ENCODE peak calls at places on chromosomes 16 and 17, in ten cellular contexts. G, A, L, I, S, T, M, P, Y and X are unnamed samples.

GRCh38 chr17:17702821-17703607 is 21.8 kb downstream of the RAI1 start:
- DNase-seq in S (no peak), G (no peak), A (no peak), M (no peak), L (peak), P (no peak), Y (no peak), I (no peak), T (no peak), X (no peak)

GRCh38 chr17:81150379-81151038 is 14.8 kb upstream of the PVALEF start:
- DNase-seq in T (no peak), S (peak), L (peak), M (peak), P (no peak), G (no peak), Y (no peak), A (no peak), I (no peak), X (no peak)

GRCh38 chr17:4381690-4382671 is 15.5 kb upstream of the UBE2G1 start:
- DNase-seq in A (no peak), L (no peak), P (no peak), T (no peak), S (no peak), I (no peak), Y (no peak), G (no peak), M (no peak), X (no peak)

GRCh38 chr17:79691931-79692330 is 38.8 kb upstream of the ENPP7 start:
- DNase-seq in S (no peak), Y (no peak), G (no peak), I (no peak), T (no peak), M (no peak), P (peak), L (no peak), A (no peak), X (peak)

GRCh38 chr17:75271233-75271954 is 363 bp upstream of the MIF4GD start:
- DNase-seq in M (peak), T (peak), S (peak), L (peak), Y (no peak), G (peak), I (peak), P (peak), A (peak), X (peak)

GRCh38 chr17:17206913-17207368 is 808 bp upstream of the PLD6 start:
- DNase-seq in S (no peak), A (no peak), M (no peak), T (no peak), P (no peak), I (no peak), Y (no peak), L (no peak), G (no peak), X (no peak)

GRCh38 chr17:436571-436970 is 84.0 kb upstream of the RPH3AL start:
- DNase-seq in G (no peak), M (no peak), T (no peak), Y (no peak), S (no peak), L (no peak), A (no peak), I (no peak), P (no peak), X (no peak)

GRCh38 chr17:4635823-4636375 is 5.6 kb downstream of the ALOX15 start:
- DNase-seq in L (no peak), Y (no peak), A (no peak), G (no peak), I (no peak), M (peak), T (no peak), S (no peak), P (no peak), X (no peak)

GRCh38 chr16:58970775-58971174 is 236.7 kb upstream of the GOT2 start:
- DNase-seq in I (no peak), L (no peak), A (no peak), P (peak), M (no peak), T (no peak), G (no peak), Y (no peak), S (no peak), X (no peak)

GRCh38 chr17:73304971-73305786 is 6.6 kb downstream of the CDC42EP4 start:
- DNase-seq in Y (peak), P (peak), L (peak), A (no peak), T (no peak), M (no peak), I (no peak), G (no peak), S (peak), X (no peak)

GRCh38 chr17:40015998-40016691 is 905 bp downstream of the CSF3 start:
- DNase-seq in G (no peak), Y (no peak), L (no peak), M (no peak), I (no peak), S (no peak), A (no peak), T (no peak), P (no peak), X (no peak)

GRCh38 chr17:81287155-81287554 is 8.0 kb downstream of the SLC38A10 start:
- DNase-seq in L (no peak), I (no peak), M (no peak), G (no peak), A (no peak), T (no peak), Y (no peak), P (no peak), S (no peak), X (no peak)

GRCh38 chr16:154223-155030 is 2.0 kb downstream of the HBZ start:
- DNase-seq in Y (no peak), A (no peak), M (no peak), S (no peak), L (peak), T (peak), G (no peak), P (no peak), I (no peak), X (no peak)

GRCh38 chr16:26005336-26005735 is 313.6 kb downstream of the HS3ST4 start:
- DNase-seq in Y (no peak), A (no peak), P (no peak), M (no peak), T (no peak), L (no peak), G (no peak), I (no peak), S (no peak), X (no peak)

GRCh38 chr16:85207357-85207921 is 95.2 kb upstream of the CIBAR2 start:
- DNase-seq in T (peak), P (no peak), G (no peak), I (no peak), M (no peak), Y (no peak), L (no peak), S (no peak), A (no peak), X (no peak)

GRCh38 chr16:53745126-53745525 is 41.2 kb downstream of the FTO start:
- DNase-seq in M (no peak), A (no peak), T (no peak), S (peak), I (no peak), Y (no peak), G (no peak), L (no peak), P (peak), X (no peak)

GRCh38 chr16:47136101-47136820 is 7.5 kb downstream of the NETO2 start:
- DNase-seq in I (no peak), P (no peak), M (peak), Y (no peak), S (peak), A (no peak), T (no peak), G (no peak), L (peak), X (no peak)